ENCODE peak calls at places on chromosomes 5 and 9, in eight cellular contexts. One of them, this sample, is unnamed.

GRCh38 chr5:173974688-173975239 is 14.2 kb upstream of the C5orf47 start:
- DNase-seq in activated CD4-positive, alpha-beta T cell treated with anti-CD3 and anti-CD28 coated beads, Interleukin-2, amount 10 ng/mL, durations not matched to agents 7 days and 5 days: no peak
- DNase-seq in sigmoid colon: no peak
- DNase-seq in HEK293T: no peak
- DNase-seq in anterior cingulate cortex: no peak
- DNase-seq in body of pancreas: no peak
- DNase-seq in bronchial epithelial cell: peak
- DNase-seq in GM10248: no peak
- DNase-seq in this sample: no peak

GRCh38 chr9:129428890-129429577 is 191.9 kb downstream of the C9orf50 start:
- DNase-seq in anterior cingulate cortex: no peak
- DNase-seq in GM10248: no peak
- DNase-seq in body of pancreas: no peak
- DNase-seq in HEK293T: no peak
- DNase-seq in activated CD4-positive, alpha-beta T cell treated with anti-CD3 and anti-CD28 coated beads, Interleukin-2, amount 10 ng/mL, durations not matched to agents 7 days and 5 days: no peak
- DNase-seq in sigmoid colon: no peak
- DNase-seq in bronchial epithelial cell: no peak
- DNase-seq in this sample: no peak

GRCh38 chr5:116585227-116585626 is 10.6 kb upstream of the SEMA6A start:
- DNase-seq in bronchial epithelial cell: peak
- DNase-seq in anterior cingulate cortex: no peak
- DNase-seq in activated CD4-positive, alpha-beta T cell treated with anti-CD3 and anti-CD28 coated beads, Interleukin-2, amount 10 ng/mL, durations not matched to agents 7 days and 5 days: no peak
- DNase-seq in sigmoid colon: no peak
- DNase-seq in HEK293T: no peak
- DNase-seq in GM10248: no peak
- DNase-seq in body of pancreas: no peak
- DNase-seq in this sample: no peak

GRCh38 chr5:138148811-138149210 is 9.6 kb upstream of the NME5 start:
- DNase-seq in activated CD4-positive, alpha-beta T cell treated with anti-CD3 and anti-CD28 coated beads, Interleukin-2, amount 10 ng/mL, durations not matched to agents 7 days and 5 days: no peak
- DNase-seq in GM10248: no peak
- DNase-seq in bronchial epithelial cell: peak
- DNase-seq in body of pancreas: peak
- DNase-seq in HEK293T: no peak
- DNase-seq in anterior cingulate cortex: no peak
- DNase-seq in sigmoid colon: no peak
- DNase-seq in this sample: no peak

GRCh38 chr5:172714491-172715420 is 56.2 kb downstream of the DUSP1 start:
- DNase-seq in sigmoid colon: peak
- DNase-seq in bronchial epithelial cell: peak
- DNase-seq in body of pancreas: peak
- DNase-seq in HEK293T: peak
- DNase-seq in anterior cingulate cortex: peak
- DNase-seq in activated CD4-positive, alpha-beta T cell treated with anti-CD3 and anti-CD28 coated beads, Interleukin-2, amount 10 ng/mL, durations not matched to agents 7 days and 5 days: peak
- DNase-seq in GM10248: peak
- DNase-seq in this sample: no peak

GRCh38 chr9:3177921-3178320 is 334.0 kb upstream of the PUM3 start:
- DNase-seq in GM10248: no peak
- DNase-seq in activated CD4-positive, alpha-beta T cell treated with anti-CD3 and anti-CD28 coated beads, Interleukin-2, amount 10 ng/mL, durations not matched to agents 7 days and 5 days: no peak
- DNase-seq in sigmoid colon: no peak
- DNase-seq in HEK293T: no peak
- DNase-seq in body of pancreas: no peak
- DNase-seq in anterior cingulate cortex: no peak
- DNase-seq in bronchial epithelial cell: peak
- DNase-seq in this sample: no peak

GRCh38 chr9:138009016-138009415 is 131.4 kb downstream of the CACNA1B start:
- DNase-seq in body of pancreas: no peak
- DNase-seq in sigmoid colon: no peak
- DNase-seq in activated CD4-positive, alpha-beta T cell treated with anti-CD3 and anti-CD28 coated beads, Interleukin-2, amount 10 ng/mL, durations not matched to agents 7 days and 5 days: no peak
- DNase-seq in HEK293T: peak
- DNase-seq in anterior cingulate cortex: no peak
- DNase-seq in bronchial epithelial cell: no peak
- DNase-seq in GM10248: no peak
- DNase-seq in this sample: no peak

GRCh38 chr9:123005964-123006363 is 27.5 kb upstream of the GPR21 start:
- DNase-seq in anterior cingulate cortex: no peak
- DNase-seq in activated CD4-positive, alpha-beta T cell treated with anti-CD3 and anti-CD28 coated beads, Interleukin-2, amount 10 ng/mL, durations not matched to agents 7 days and 5 days: no peak
- DNase-seq in bronchial epithelial cell: no peak
- DNase-seq in body of pancreas: no peak
- DNase-seq in sigmoid colon: no peak
- DNase-seq in GM10248: no peak
- DNase-seq in HEK293T: no peak
- DNase-seq in this sample: no peak

GRCh38 chr5:137036630-137037029 is 462.5 kb downstream of the SPOCK1 start:
- DNase-seq in sigmoid colon: no peak
- DNase-seq in activated CD4-positive, alpha-beta T cell treated with anti-CD3 and anti-CD28 coated beads, Interleukin-2, amount 10 ng/mL, durations not matched to agents 7 days and 5 days: no peak
- DNase-seq in bronchial epithelial cell: no peak
- DNase-seq in body of pancreas: no peak
- DNase-seq in GM10248: no peak
- DNase-seq in HEK293T: no peak
- DNase-seq in anterior cingulate cortex: no peak
- DNase-seq in this sample: peak

GRCh38 chr9:18463991-18464390 is 10.0 kb upstream of the ADAMTSL1 start:
- DNase-seq in sigmoid colon: no peak
- DNase-seq in activated CD4-positive, alpha-beta T cell treated with anti-CD3 and anti-CD28 coated beads, Interleukin-2, amount 10 ng/mL, durations not matched to agents 7 days and 5 days: no peak
- DNase-seq in bronchial epithelial cell: peak
- DNase-seq in body of pancreas: no peak
- DNase-seq in GM10248: no peak
- DNase-seq in HEK293T: no peak
- DNase-seq in anterior cingulate cortex: no peak
- DNase-seq in this sample: no peak

GRCh38 chr9:113596616-113597320 is 133.2 kb downstream of the RGS3 start:
- DNase-seq in HEK293T: no peak
- DNase-seq in sigmoid colon: peak
- DNase-seq in activated CD4-positive, alpha-beta T cell treated with anti-CD3 and anti-CD28 coated beads, Interleukin-2, amount 10 ng/mL, durations not matched to agents 7 days and 5 days: no peak
- DNase-seq in GM10248: no peak
- DNase-seq in bronchial epithelial cell: no peak
- DNase-seq in body of pancreas: no peak
- DNase-seq in anterior cingulate cortex: no peak
- DNase-seq in this sample: no peak

GRCh38 chr5:132500931-132501628 is 10.5 kb upstream of the IRF1 start:
- DNase-seq in sigmoid colon: peak
- DNase-seq in anterior cingulate cortex: no peak
- DNase-seq in bronchial epithelial cell: peak
- DNase-seq in body of pancreas: peak
- DNase-seq in GM10248: peak
- DNase-seq in activated CD4-positive, alpha-beta T cell treated with anti-CD3 and anti-CD28 coated beads, Interleukin-2, amount 10 ng/mL, durations not matched to agents 7 days and 5 days: peak
- DNase-seq in HEK293T: peak
- DNase-seq in this sample: no peak

GRCh38 chr5:14581891-14582796 is 552 bp downstream of the OTULINL start:
- DNase-seq in activated CD4-positive, alpha-beta T cell treated with anti-CD3 and anti-CD28 coated beads, Interleukin-2, amount 10 ng/mL, durations not matched to agents 7 days and 5 days: peak
- DNase-seq in sigmoid colon: peak
- DNase-seq in bronchial epithelial cell: peak
- DNase-seq in anterior cingulate cortex: peak
- DNase-seq in HEK293T: peak
- DNase-seq in GM10248: peak
- DNase-seq in body of pancreas: peak
- DNase-seq in this sample: no peak

GRCh38 chr5:138240690-138241385 is 27.7 kb upstream of the CDC23 start:
- DNase-seq in sigmoid colon: no peak
- DNase-seq in body of pancreas: no peak
- DNase-seq in HEK293T: no peak
- DNase-seq in bronchial epithelial cell: no peak
- DNase-seq in GM10248: no peak
- DNase-seq in anterior cingulate cortex: no peak
- DNase-seq in activated CD4-positive, alpha-beta T cell treated with anti-CD3 and anti-CD28 coated beads, Interleukin-2, amount 10 ng/mL, durations not matched to agents 7 days and 5 days: no peak
- DNase-seq in this sample: no peak

GRCh38 chr5:56913766-56914165 is 4.4 kb downstream of the SETD9 start:
- DNase-seq in anterior cingulate cortex: no peak
- DNase-seq in body of pancreas: no peak
- DNase-seq in bronchial epithelial cell: no peak
- DNase-seq in sigmoid colon: no peak
- DNase-seq in HEK293T: no peak
- DNase-seq in GM10248: no peak
- DNase-seq in activated CD4-positive, alpha-beta T cell treated with anti-CD3 and anti-CD28 coated beads, Interleukin-2, amount 10 ng/mL, durations not matched to agents 7 days and 5 days: no peak
- DNase-seq in this sample: no peak

GRCh38 chr9:109914280-109915027 is 134.5 kb downstream of the PALM2AKAP2 start:
- DNase-seq in bronchial epithelial cell: no peak
- DNase-seq in anterior cingulate cortex: no peak
- DNase-seq in GM10248: peak
- DNase-seq in HEK293T: no peak
- DNase-seq in sigmoid colon: no peak
- DNase-seq in body of pancreas: no peak
- DNase-seq in activated CD4-positive, alpha-beta T cell treated with anti-CD3 and anti-CD28 coated beads, Interleukin-2, amount 10 ng/mL, durations not matched to agents 7 days and 5 days: no peak
- DNase-seq in this sample: no peak

GRCh38 chr5:4674176-4674575 is 466.0 kb upstream of the ADAMTS16 start:
- DNase-seq in bronchial epithelial cell: no peak
- DNase-seq in sigmoid colon: no peak
- DNase-seq in HEK293T: no peak
- DNase-seq in anterior cingulate cortex: no peak
- DNase-seq in activated CD4-positive, alpha-beta T cell treated with anti-CD3 and anti-CD28 coated beads, Interleukin-2, amount 10 ng/mL, durations not matched to agents 7 days and 5 days: no peak
- DNase-seq in body of pancreas: no peak
- DNase-seq in GM10248: no peak
- DNase-seq in this sample: no peak

GRCh38 chr5:68962632-68963484 is 131.0 kb upstream of the SLC30A5 start:
- DNase-seq in GM10248: peak
- DNase-seq in sigmoid colon: peak
- DNase-seq in bronchial epithelial cell: peak
- DNase-seq in activated CD4-positive, alpha-beta T cell treated with anti-CD3 and anti-CD28 coated beads, Interleukin-2, amount 10 ng/mL, durations not matched to agents 7 days and 5 days: peak
- DNase-seq in HEK293T: peak
- DNase-seq in anterior cingulate cortex: peak
- DNase-seq in body of pancreas: peak
- DNase-seq in this sample: peak

GRCh38 chr5:10501554-10502075 is 59.9 kb downstream of the ROPN1L start:
- DNase-seq in GM10248: no peak
- DNase-seq in activated CD4-positive, alpha-beta T cell treated with anti-CD3 and anti-CD28 coated beads, Interleukin-2, amount 10 ng/mL, durations not matched to agents 7 days and 5 days: no peak
- DNase-seq in body of pancreas: no peak
- DNase-seq in bronchial epithelial cell: no peak
- DNase-seq in sigmoid colon: no peak
- DNase-seq in HEK293T: no peak
- DNase-seq in anterior cingulate cortex: no peak
- DNase-seq in this sample: no peak

GRCh38 chr9:470795-471194 is 256.1 kb downstream of the DOCK8 start:
- DNase-seq in HEK293T: no peak
- DNase-seq in anterior cingulate cortex: no peak
- DNase-seq in activated CD4-positive, alpha-beta T cell treated with anti-CD3 and anti-CD28 coated beads, Interleukin-2, amount 10 ng/mL, durations not matched to agents 7 days and 5 days: no peak
- DNase-seq in body of pancreas: peak
- DNase-seq in GM10248: no peak
- DNase-seq in bronchial epithelial cell: peak
- DNase-seq in sigmoid colon: no peak
- DNase-seq in this sample: no peak

GRCh38 chr5:126998201-126998631 is 32.1 kb downstream of the MARCHF3 start:
- DNase-seq in anterior cingulate cortex: no peak
- DNase-seq in sigmoid colon: no peak
- DNase-seq in bronchial epithelial cell: no peak
- DNase-seq in GM10248: peak
- DNase-seq in body of pancreas: peak
- DNase-seq in activated CD4-positive, alpha-beta T cell treated with anti-CD3 and anti-CD28 coated beads, Interleukin-2, amount 10 ng/mL, durations not matched to agents 7 days and 5 days: no peak
- DNase-seq in HEK293T: no peak
- DNase-seq in this sample: no peak

GRCh38 chr5:95822038-95822407 is 503 bp downstream of the GLRX start:
- DNase-seq in GM10248: peak
- DNase-seq in HEK293T: peak
- DNase-seq in activated CD4-positive, alpha-beta T cell treated with anti-CD3 and anti-CD28 coated beads, Interleukin-2, amount 10 ng/mL, durations not matched to agents 7 days and 5 days: peak
- DNase-seq in body of pancreas: peak
- DNase-seq in bronchial epithelial cell: no peak
- DNase-seq in anterior cingulate cortex: peak
- DNase-seq in sigmoid colon: peak
- DNase-seq in this sample: no peak

GRCh38 chr5:72228957-72229356 is 91.1 kb downstream of the MRPS27 start:
- DNase-seq in GM10248: no peak
- DNase-seq in HEK293T: no peak
- DNase-seq in sigmoid colon: no peak
- DNase-seq in body of pancreas: no peak
- DNase-seq in bronchial epithelial cell: no peak
- DNase-seq in activated CD4-positive, alpha-beta T cell treated with anti-CD3 and anti-CD28 coated beads, Interleukin-2, amount 10 ng/mL, durations not matched to agents 7 days and 5 days: no peak
- DNase-seq in anterior cingulate cortex: no peak
- DNase-seq in this sample: no peak

GRCh38 chr9:69996947-69997346 is 46.7 kb upstream of the MAMDC2 start:
- DNase-seq in HEK293T: no peak
- DNase-seq in bronchial epithelial cell: peak
- DNase-seq in GM10248: no peak
- DNase-seq in activated CD4-positive, alpha-beta T cell treated with anti-CD3 and anti-CD28 coated beads, Interleukin-2, amount 10 ng/mL, durations not matched to agents 7 days and 5 days: no peak
- DNase-seq in body of pancreas: peak
- DNase-seq in anterior cingulate cortex: no peak
- DNase-seq in sigmoid colon: no peak
- DNase-seq in this sample: peak

GRCh38 chr9:104177676-104178075 is 83.6 kb downstream of the SMC2 start:
- DNase-seq in GM10248: peak
- DNase-seq in sigmoid colon: no peak
- DNase-seq in anterior cingulate cortex: no peak
- DNase-seq in body of pancreas: no peak
- DNase-seq in HEK293T: no peak
- DNase-seq in activated CD4-positive, alpha-beta T cell treated with anti-CD3 and anti-CD28 coated beads, Interleukin-2, amount 10 ng/mL, durations not matched to agents 7 days and 5 days: no peak
- DNase-seq in bronchial epithelial cell: no peak
- DNase-seq in this sample: no peak

GRCh38 chr5:61734966-61735365 is 402.9 kb downstream of the ZSWIM6 start:
- DNase-seq in bronchial epithelial cell: no peak
- DNase-seq in anterior cingulate cortex: no peak
- DNase-seq in GM10248: no peak
- DNase-seq in HEK293T: no peak
- DNase-seq in body of pancreas: no peak
- DNase-seq in activated CD4-positive, alpha-beta T cell treated with anti-CD3 and anti-CD28 coated beads, Interleukin-2, amount 10 ng/mL, durations not matched to agents 7 days and 5 days: no peak
- DNase-seq in sigmoid colon: no peak
- DNase-seq in this sample: no peak

GRCh38 chr9:80552931-80553330 is 981.2 kb downstream of the TLE4 start:
- DNase-seq in GM10248: no peak
- DNase-seq in body of pancreas: peak
- DNase-seq in bronchial epithelial cell: peak
- DNase-seq in anterior cingulate cortex: no peak
- DNase-seq in HEK293T: peak
- DNase-seq in activated CD4-positive, alpha-beta T cell treated with anti-CD3 and anti-CD28 coated beads, Interleukin-2, amount 10 ng/mL, durations not matched to agents 7 days and 5 days: no peak
- DNase-seq in sigmoid colon: peak
- DNase-seq in this sample: no peak

GRCh38 chr5:96926275-96926674 is 9.6 kb upstream of the LNPEP start:
- DNase-seq in body of pancreas: no peak
- DNase-seq in HEK293T: no peak
- DNase-seq in GM10248: no peak
- DNase-seq in bronchial epithelial cell: no peak
- DNase-seq in activated CD4-positive, alpha-beta T cell treated with anti-CD3 and anti-CD28 coated beads, Interleukin-2, amount 10 ng/mL, durations not matched to agents 7 days and 5 days: no peak
- DNase-seq in sigmoid colon: no peak
- DNase-seq in anterior cingulate cortex: no peak
- DNase-seq in this sample: no peak

GRCh38 chr9:21576331-21577189 is 94.4 kb upstream of the IFNE start:
- DNase-seq in activated CD4-positive, alpha-beta T cell treated with anti-CD3 and anti-CD28 coated beads, Interleukin-2, amount 10 ng/mL, durations not matched to agents 7 days and 5 days: peak
- DNase-seq in bronchial epithelial cell: peak
- DNase-seq in GM10248: no peak
- DNase-seq in anterior cingulate cortex: no peak
- DNase-seq in HEK293T: no peak
- DNase-seq in sigmoid colon: no peak
- DNase-seq in body of pancreas: no peak
- DNase-seq in this sample: no peak

GRCh38 chr5:148147415-148147814 is 20.9 kb upstream of the SPINK14 start:
- DNase-seq in HEK293T: no peak
- DNase-seq in bronchial epithelial cell: peak
- DNase-seq in activated CD4-positive, alpha-beta T cell treated with anti-CD3 and anti-CD28 coated beads, Interleukin-2, amount 10 ng/mL, durations not matched to agents 7 days and 5 days: no peak
- DNase-seq in sigmoid colon: no peak
- DNase-seq in GM10248: no peak
- DNase-seq in body of pancreas: peak
- DNase-seq in anterior cingulate cortex: no peak
- DNase-seq in this sample: no peak

GRCh38 chr5:110288766-110289165 is 437.7 kb downstream of the TMEM232 start:
- DNase-seq in bronchial epithelial cell: no peak
- DNase-seq in activated CD4-positive, alpha-beta T cell treated with anti-CD3 and anti-CD28 coated beads, Interleukin-2, amount 10 ng/mL, durations not matched to agents 7 days and 5 days: no peak
- DNase-seq in sigmoid colon: no peak
- DNase-seq in anterior cingulate cortex: no peak
- DNase-seq in GM10248: no peak
- DNase-seq in HEK293T: no peak
- DNase-seq in body of pancreas: no peak
- DNase-seq in this sample: no peak

GRCh38 chr9:73081979-73082657 is 69.5 kb upstream of the ANXA1 start:
- DNase-seq in activated CD4-positive, alpha-beta T cell treated with anti-CD3 and anti-CD28 coated beads, Interleukin-2, amount 10 ng/mL, durations not matched to agents 7 days and 5 days: no peak
- DNase-seq in anterior cingulate cortex: no peak
- DNase-seq in bronchial epithelial cell: peak
- DNase-seq in sigmoid colon: no peak
- DNase-seq in GM10248: peak
- DNase-seq in HEK293T: peak
- DNase-seq in body of pancreas: peak
- DNase-seq in this sample: no peak

GRCh38 chr5:88823201-88823600 is 59.8 kb downstream of the MEF2C start:
- DNase-seq in HEK293T: no peak
- DNase-seq in bronchial epithelial cell: no peak
- DNase-seq in activated CD4-positive, alpha-beta T cell treated with anti-CD3 and anti-CD28 coated beads, Interleukin-2, amount 10 ng/mL, durations not matched to agents 7 days and 5 days: no peak
- DNase-seq in body of pancreas: no peak
- DNase-seq in anterior cingulate cortex: no peak
- DNase-seq in sigmoid colon: no peak
- DNase-seq in GM10248: no peak
- DNase-seq in this sample: no peak

GRCh38 chr9:87382902-87383301 is 114.8 kb upstream of the DAPK1 start:
- DNase-seq in body of pancreas: no peak
- DNase-seq in bronchial epithelial cell: peak
- DNase-seq in HEK293T: no peak
- DNase-seq in sigmoid colon: no peak
- DNase-seq in GM10248: no peak
- DNase-seq in activated CD4-positive, alpha-beta T cell treated with anti-CD3 and anti-CD28 coated beads, Interleukin-2, amount 10 ng/mL, durations not matched to agents 7 days and 5 days: no peak
- DNase-seq in anterior cingulate cortex: no peak
- DNase-seq in this sample: no peak